ENCODE peak calls at places on chromosomes 2 and 18, in ten cellular contexts. One of them, this sample, is unnamed.
A peak's percentile ranks its signal among the peaks of the same experiment; 100 is the strongest.

GRCh38 chr2:15782769-15783294 is 157.5 kb upstream of the MYCN start:
- DNase-seq in WERI-Rb-1: no peak
- DNase-seq in neural crest cell: no peak
- DNase-seq in globus pallidus: no peak
- DNase-seq in brain pericyte: no peak
- DNase-seq in LoVo: no peak
- DNase-seq in activated CD8-positive, alpha-beta memory T cell treated with anti-CD3 and anti-CD28 coated beads, Interleukin-2, amount 50 U/mL, for 48 hours: no peak
- DNase-seq in SHP77: no peak
- DNase-seq in right cardiac atrium: no peak
- DNase-seq in DMS79 treated with DMSO at 0.1 percent for 48 hours: no peak
- DNase-seq in this sample: no peak

GRCh38 chr18:74896390-74896991 is 298.8 kb downstream of the ZNF407 start:
- DNase-seq in WERI-Rb-1: peak; percentile 77
- DNase-seq in neural crest cell: no peak
- DNase-seq in globus pallidus: peak; percentile 37
- DNase-seq in brain pericyte: no peak
- DNase-seq in LoVo: peak; percentile 28
- DNase-seq in activated CD8-positive, alpha-beta memory T cell treated with anti-CD3 and anti-CD28 coated beads, Interleukin-2, amount 50 U/mL, for 48 hours: no peak
- DNase-seq in SHP77: peak; percentile 78
- DNase-seq in right cardiac atrium: no peak
- DNase-seq in DMS79 treated with DMSO at 0.1 percent for 48 hours: peak; percentile 33
- DNase-seq in this sample: peak; percentile 70

GRCh38 chr2:59167514-59167913 is 926.4 kb upstream of the FANCL start:
- DNase-seq in WERI-Rb-1: no peak
- DNase-seq in neural crest cell: no peak
- DNase-seq in globus pallidus: no peak
- DNase-seq in brain pericyte: no peak
- DNase-seq in LoVo: no peak
- DNase-seq in activated CD8-positive, alpha-beta memory T cell treated with anti-CD3 and anti-CD28 coated beads, Interleukin-2, amount 50 U/mL, for 48 hours: no peak
- DNase-seq in SHP77: peak; percentile 89
- DNase-seq in right cardiac atrium: no peak
- DNase-seq in DMS79 treated with DMSO at 0.1 percent for 48 hours: peak; percentile 88
- DNase-seq in this sample: no peak

GRCh38 chr2:189213226-189213625 is 33.7 kb upstream of the COL5A2 start:
- DNase-seq in WERI-Rb-1: no peak
- DNase-seq in neural crest cell: no peak
- DNase-seq in globus pallidus: no peak
- DNase-seq in brain pericyte: no peak
- DNase-seq in LoVo: no peak
- DNase-seq in activated CD8-positive, alpha-beta memory T cell treated with anti-CD3 and anti-CD28 coated beads, Interleukin-2, amount 50 U/mL, for 48 hours: no peak
- DNase-seq in SHP77: no peak
- DNase-seq in right cardiac atrium: no peak
- DNase-seq in DMS79 treated with DMSO at 0.1 percent for 48 hours: no peak
- DNase-seq in this sample: no peak

GRCh38 chr2:11344956-11345671 is 678 bp upstream of the ROCK2 start:
- DNase-seq in WERI-Rb-1: peak; percentile 48
- DNase-seq in neural crest cell: peak; percentile 48
- DNase-seq in globus pallidus: peak; percentile 66
- DNase-seq in brain pericyte: peak; percentile 22
- DNase-seq in LoVo: peak; percentile 91
- DNase-seq in activated CD8-positive, alpha-beta memory T cell treated with anti-CD3 and anti-CD28 coated beads, Interleukin-2, amount 50 U/mL, for 48 hours: peak; percentile 69
- DNase-seq in SHP77: no peak
- DNase-seq in right cardiac atrium: peak; percentile 70
- DNase-seq in DMS79 treated with DMSO at 0.1 percent for 48 hours: peak; percentile 14
- DNase-seq in this sample: peak; percentile 66

GRCh38 chr2:44291281-44292248 is 16.3 kb downstream of the SLC3A1 start:
- DNase-seq in WERI-Rb-1: peak; percentile 83
- DNase-seq in neural crest cell: no peak
- DNase-seq in globus pallidus: peak; percentile 88
- DNase-seq in brain pericyte: no peak
- DNase-seq in LoVo: peak; percentile 87
- DNase-seq in activated CD8-positive, alpha-beta memory T cell treated with anti-CD3 and anti-CD28 coated beads, Interleukin-2, amount 50 U/mL, for 48 hours: no peak
- DNase-seq in SHP77: peak; percentile 13
- DNase-seq in right cardiac atrium: no peak
- DNase-seq in DMS79 treated with DMSO at 0.1 percent for 48 hours: peak; percentile 32
- DNase-seq in this sample: peak; percentile 45

GRCh38 chr2:240143276-240143675 is 2.8 kb upstream of the OTOS start:
- DNase-seq in WERI-Rb-1: no peak
- DNase-seq in neural crest cell: no peak
- DNase-seq in globus pallidus: no peak
- DNase-seq in brain pericyte: no peak
- DNase-seq in LoVo: no peak
- DNase-seq in activated CD8-positive, alpha-beta memory T cell treated with anti-CD3 and anti-CD28 coated beads, Interleukin-2, amount 50 U/mL, for 48 hours: no peak
- DNase-seq in SHP77: no peak
- DNase-seq in right cardiac atrium: no peak
- DNase-seq in DMS79 treated with DMSO at 0.1 percent for 48 hours: no peak
- DNase-seq in this sample: no peak

GRCh38 chr2:30029804-30030203 is 108.4 kb upstream of the ALK start:
- DNase-seq in WERI-Rb-1: no peak
- DNase-seq in neural crest cell: no peak
- DNase-seq in globus pallidus: no peak
- DNase-seq in brain pericyte: no peak
- DNase-seq in LoVo: no peak
- DNase-seq in activated CD8-positive, alpha-beta memory T cell treated with anti-CD3 and anti-CD28 coated beads, Interleukin-2, amount 50 U/mL, for 48 hours: no peak
- DNase-seq in SHP77: no peak
- DNase-seq in right cardiac atrium: no peak
- DNase-seq in DMS79 treated with DMSO at 0.1 percent for 48 hours: no peak
- DNase-seq in this sample: no peak

GRCh38 chr2:49988816-49989215 is 834.5 kb upstream of the FSHR start:
- DNase-seq in WERI-Rb-1: no peak
- DNase-seq in neural crest cell: no peak
- DNase-seq in globus pallidus: no peak
- DNase-seq in brain pericyte: no peak
- DNase-seq in LoVo: no peak
- DNase-seq in activated CD8-positive, alpha-beta memory T cell treated with anti-CD3 and anti-CD28 coated beads, Interleukin-2, amount 50 U/mL, for 48 hours: no peak
- DNase-seq in SHP77: no peak
- DNase-seq in right cardiac atrium: no peak
- DNase-seq in DMS79 treated with DMSO at 0.1 percent for 48 hours: no peak
- DNase-seq in this sample: peak; percentile 51

GRCh38 chr2:234275515-234275914 is 221.4 kb downstream of the ARL4C start:
- DNase-seq in WERI-Rb-1: no peak
- DNase-seq in neural crest cell: no peak
- DNase-seq in globus pallidus: no peak
- DNase-seq in brain pericyte: no peak
- DNase-seq in LoVo: no peak
- DNase-seq in activated CD8-positive, alpha-beta memory T cell treated with anti-CD3 and anti-CD28 coated beads, Interleukin-2, amount 50 U/mL, for 48 hours: peak; percentile 20
- DNase-seq in SHP77: peak; percentile 22
- DNase-seq in right cardiac atrium: no peak
- DNase-seq in DMS79 treated with DMSO at 0.1 percent for 48 hours: no peak
- DNase-seq in this sample: no peak

GRCh38 chr2:235793163-235793752 is 299.4 kb downstream of the AGAP1 start:
- DNase-seq in WERI-Rb-1: no peak
- DNase-seq in neural crest cell: peak; percentile 18
- DNase-seq in globus pallidus: no peak
- DNase-seq in brain pericyte: no peak
- DNase-seq in LoVo: no peak
- DNase-seq in activated CD8-positive, alpha-beta memory T cell treated with anti-CD3 and anti-CD28 coated beads, Interleukin-2, amount 50 U/mL, for 48 hours: no peak
- DNase-seq in SHP77: no peak
- DNase-seq in right cardiac atrium: no peak
- DNase-seq in DMS79 treated with DMSO at 0.1 percent for 48 hours: no peak
- DNase-seq in this sample: peak; percentile 49

GRCh38 chr2:109348645-109349554 is 219.9 kb downstream of the SH3RF3 start:
- DNase-seq in WERI-Rb-1: no peak
- DNase-seq in neural crest cell: no peak
- DNase-seq in globus pallidus: peak; percentile 21
- DNase-seq in brain pericyte: no peak
- DNase-seq in LoVo: no peak
- DNase-seq in activated CD8-positive, alpha-beta memory T cell treated with anti-CD3 and anti-CD28 coated beads, Interleukin-2, amount 50 U/mL, for 48 hours: peak; percentile 49
- DNase-seq in SHP77: no peak
- DNase-seq in right cardiac atrium: no peak
- DNase-seq in DMS79 treated with DMSO at 0.1 percent for 48 hours: no peak
- DNase-seq in this sample: no peak

GRCh38 chr18:3703732-3704176 is 253.8 kb downstream of the TGIF1 start:
- DNase-seq in WERI-Rb-1: peak; percentile 54
- DNase-seq in neural crest cell: peak; percentile 56
- DNase-seq in globus pallidus: peak; percentile 55
- DNase-seq in brain pericyte: no peak
- DNase-seq in LoVo: peak; percentile 72
- DNase-seq in activated CD8-positive, alpha-beta memory T cell treated with anti-CD3 and anti-CD28 coated beads, Interleukin-2, amount 50 U/mL, for 48 hours: no peak
- DNase-seq in SHP77: peak; percentile 52
- DNase-seq in right cardiac atrium: peak; percentile 59
- DNase-seq in DMS79 treated with DMSO at 0.1 percent for 48 hours: no peak
- DNase-seq in this sample: peak; percentile 92

GRCh38 chr2:170047331-170048065 is 130.4 kb upstream of the MYO3B start:
- DNase-seq in WERI-Rb-1: no peak
- DNase-seq in neural crest cell: no peak
- DNase-seq in globus pallidus: no peak
- DNase-seq in brain pericyte: no peak
- DNase-seq in LoVo: no peak
- DNase-seq in activated CD8-positive, alpha-beta memory T cell treated with anti-CD3 and anti-CD28 coated beads, Interleukin-2, amount 50 U/mL, for 48 hours: no peak
- DNase-seq in SHP77: no peak
- DNase-seq in right cardiac atrium: no peak
- DNase-seq in DMS79 treated with DMSO at 0.1 percent for 48 hours: no peak
- DNase-seq in this sample: no peak

GRCh38 chr2:236629961-236630872 is 60.6 kb downstream of the ACKR3 start:
- DNase-seq in WERI-Rb-1: no peak
- DNase-seq in neural crest cell: no peak
- DNase-seq in globus pallidus: peak; percentile 51
- DNase-seq in brain pericyte: no peak
- DNase-seq in LoVo: no peak
- DNase-seq in activated CD8-positive, alpha-beta memory T cell treated with anti-CD3 and anti-CD28 coated beads, Interleukin-2, amount 50 U/mL, for 48 hours: peak; percentile 43
- DNase-seq in SHP77: no peak
- DNase-seq in right cardiac atrium: no peak
- DNase-seq in DMS79 treated with DMSO at 0.1 percent for 48 hours: no peak
- DNase-seq in this sample: no peak

GRCh38 chr2:39378968-39379367 is 58.1 kb downstream of the MAP4K3 start:
- DNase-seq in WERI-Rb-1: no peak
- DNase-seq in neural crest cell: no peak
- DNase-seq in globus pallidus: no peak
- DNase-seq in brain pericyte: no peak
- DNase-seq in LoVo: no peak
- DNase-seq in activated CD8-positive, alpha-beta memory T cell treated with anti-CD3 and anti-CD28 coated beads, Interleukin-2, amount 50 U/mL, for 48 hours: no peak
- DNase-seq in SHP77: no peak
- DNase-seq in right cardiac atrium: no peak
- DNase-seq in DMS79 treated with DMSO at 0.1 percent for 48 hours: no peak
- DNase-seq in this sample: no peak

GRCh38 chr2:78465707-78466106 is 559.8 kb upstream of the REG3G start:
- DNase-seq in WERI-Rb-1: no peak
- DNase-seq in neural crest cell: no peak
- DNase-seq in globus pallidus: peak; percentile 8
- DNase-seq in brain pericyte: no peak
- DNase-seq in LoVo: no peak
- DNase-seq in activated CD8-positive, alpha-beta memory T cell treated with anti-CD3 and anti-CD28 coated beads, Interleukin-2, amount 50 U/mL, for 48 hours: no peak
- DNase-seq in SHP77: no peak
- DNase-seq in right cardiac atrium: no peak
- DNase-seq in DMS79 treated with DMSO at 0.1 percent for 48 hours: no peak
- DNase-seq in this sample: no peak

GRCh38 chr2:231940795-231941194 is 14.6 kb upstream of the NPPC start:
- DNase-seq in WERI-Rb-1: peak; percentile 30
- DNase-seq in neural crest cell: no peak
- DNase-seq in globus pallidus: no peak
- DNase-seq in brain pericyte: no peak
- DNase-seq in LoVo: no peak
- DNase-seq in activated CD8-positive, alpha-beta memory T cell treated with anti-CD3 and anti-CD28 coated beads, Interleukin-2, amount 50 U/mL, for 48 hours: no peak
- DNase-seq in SHP77: peak; percentile 72
- DNase-seq in right cardiac atrium: no peak
- DNase-seq in DMS79 treated with DMSO at 0.1 percent for 48 hours: no peak
- DNase-seq in this sample: no peak

GRCh38 chr2:207239222-207239674 is 73.5 kb upstream of the KLF7 start:
- DNase-seq in WERI-Rb-1: no peak
- DNase-seq in neural crest cell: no peak
- DNase-seq in globus pallidus: no peak
- DNase-seq in brain pericyte: peak; percentile 76
- DNase-seq in LoVo: no peak
- DNase-seq in activated CD8-positive, alpha-beta memory T cell treated with anti-CD3 and anti-CD28 coated beads, Interleukin-2, amount 50 U/mL, for 48 hours: no peak
- DNase-seq in SHP77: no peak
- DNase-seq in right cardiac atrium: peak; percentile 70
- DNase-seq in DMS79 treated with DMSO at 0.1 percent for 48 hours: no peak
- DNase-seq in this sample: no peak

GRCh38 chr18:62607302-62607701 is 84.5 kb downstream of the ZCCHC2 start:
- DNase-seq in WERI-Rb-1: no peak
- DNase-seq in neural crest cell: no peak
- DNase-seq in globus pallidus: no peak
- DNase-seq in brain pericyte: no peak
- DNase-seq in LoVo: no peak
- DNase-seq in activated CD8-positive, alpha-beta memory T cell treated with anti-CD3 and anti-CD28 coated beads, Interleukin-2, amount 50 U/mL, for 48 hours: no peak
- DNase-seq in SHP77: no peak
- DNase-seq in right cardiac atrium: no peak
- DNase-seq in DMS79 treated with DMSO at 0.1 percent for 48 hours: no peak
- DNase-seq in this sample: no peak

GRCh38 chr2:10709290-10709939 is 12.0 kb upstream of the ATP6V1C2 start:
- DNase-seq in WERI-Rb-1: peak; percentile 79
- DNase-seq in neural crest cell: no peak
- DNase-seq in globus pallidus: no peak
- DNase-seq in brain pericyte: no peak
- DNase-seq in LoVo: peak; percentile 24
- DNase-seq in activated CD8-positive, alpha-beta memory T cell treated with anti-CD3 and anti-CD28 coated beads, Interleukin-2, amount 50 U/mL, for 48 hours: no peak
- DNase-seq in SHP77: peak; percentile 62
- DNase-seq in right cardiac atrium: no peak
- DNase-seq in DMS79 treated with DMSO at 0.1 percent for 48 hours: peak; percentile 71
- DNase-seq in this sample: peak; percentile 29

This sample was measured in cerebellar cortex.